ENCODE peak calls at places on chromosomes 2 and 18, in ten cellular contexts. A is activated naive CD8-positive, alpha-beta T cell treated with anti-CD3 and anti-CD28 coated beads, Interleukin-2, amount 10 ng/mL, durations not matched to agents 7 days and 5 days; D is stimulated activated CD4-positive, alpha-beta T cell treated with anti-CD3 and anti-CD28 coated beads, Interleukin-15, amount 100 ng/mL, for 1 hour; M is memory B cell; G is NCI-H1105; Y is GM04504; I is tibial nerve; L is mesendoderm; O is GM19239; S is H9. Q is an unnamed sample.

GRCh38 chr18:58989184-58989759 is 124.6 kb downstream of the ZNF532 start:
- DNase-seq in A (no peak), D (no peak), M (no peak), G (no peak), Y (no peak), I (no peak), L (no peak), O (no peak), S (no peak), Q (no peak)

GRCh38 chr2:217218269-217219140 is 358.6 kb upstream of the TNP1 start:
- DNase-seq in A (no peak), D (no peak), M (no peak), G (no peak), Y (peak; percentile 21), I (no peak), L (no peak), O (peak; percentile 9), S (no peak), Q (peak; percentile 56)

GRCh38 chr18:9637036-9637767 is 22.8 kb upstream of the PPP4R1 start:
- DNase-seq in A (no peak), D (no peak), M (no peak), G (no peak), Y (no peak), I (no peak), L (no peak), O (no peak), S (no peak), Q (no peak)

GRCh38 chr2:240629968-240630770 is 4.9 kb downstream of the GPR35 start:
- DNase-seq in A (no peak), D (no peak), M (no peak), G (no peak), Y (no peak), I (no peak), L (no peak), O (no peak), S (peak; percentile 20), Q (no peak)

GRCh38 chr18:56068030-56068671 is 480.2 kb upstream of the TCF4 start:
- DNase-seq in A (no peak), D (no peak), M (no peak), G (peak; percentile 4), Y (peak; percentile 53), I (no peak), L (peak; percentile 57), O (no peak), S (no peak), Q (peak; percentile 85)

GRCh38 chr2:134657650-134658250 is 61.0 kb downstream of the TMEM163 start:
- DNase-seq in A (no peak), D (no peak), M (no peak), G (no peak), Y (no peak), I (no peak), L (peak; percentile 52), O (no peak), S (peak; percentile 43), Q (no peak)

GRCh38 chr18:39825485-39825884 is 2129.5 kb upstream of the PIK3C3 start:
- DNase-seq in A (no peak), D (no peak), M (no peak), G (peak; percentile 73), Y (peak; percentile 4), I (no peak), L (no peak), O (no peak), S (no peak), Q (peak; percentile 68)

GRCh38 chr2:54574107-54574859 is 118.2 kb downstream of the SPTBN1 start:
- DNase-seq in A (peak; percentile 64), D (peak; percentile 31), M (no peak), G (peak; percentile 47), Y (no peak), I (no peak), L (no peak), O (no peak), S (no peak), Q (peak; percentile 57)

GRCh38 chr2:188114014-188114413 is 177.7 kb upstream of the GULP1 start:
- DNase-seq in A (no peak), D (no peak), M (no peak), G (no peak), Y (peak; percentile 25), I (no peak), L (peak; percentile 67), O (no peak), S (no peak), Q (no peak)

GRCh38 chr2:240795916-240796510 is 24.0 kb downstream of the KIF1A start:
- DNase-seq in A (peak; percentile 20), D (no peak), M (no peak), G (no peak), Y (no peak), I (no peak), L (no peak), O (no peak), S (no peak), Q (no peak)

GRCh38 chr2:12816379-12817306 is 99.9 kb downstream of the TRIB2 start:
- DNase-seq in A (no peak), D (no peak), M (no peak), G (no peak), Y (no peak), I (no peak), L (no peak), O (no peak), S (no peak), Q (peak; percentile 86)

GRCh38 chr2:84902526-84902925 is 2.9 kb upstream of the TMSB10 start:
- DNase-seq in A (no peak), D (no peak), M (no peak), G (no peak), Y (no peak), I (no peak), L (no peak), O (no peak), S (no peak), Q (no peak)

GRCh38 chr2:17539993-17540812 is at the start of gene VSNL1:
- DNase-seq in A (no peak), D (no peak), M (no peak), G (peak; percentile 89), Y (no peak), I (peak; percentile 39), L (peak; percentile 98), O (no peak), S (peak; percentile 97), Q (peak; percentile 95)

GRCh38 chr2:234245945-234246344 is 195.4 kb downstream of the SPP2 start:
- DNase-seq in A (no peak), D (no peak), M (no peak), G (no peak), Y (no peak), I (no peak), L (peak; percentile 4), O (no peak), S (no peak), Q (peak; percentile 83)

GRCh38 chr18:57780318-57781127 is 22.6 kb downstream of the ATP8B1 start:
- DNase-seq in A (no peak), D (no peak), M (no peak), G (peak; percentile 75), Y (peak; percentile 40), I (no peak), L (peak; percentile 62), O (no peak), S (no peak), Q (peak; percentile 62)

GRCh38 chr2:21422050-21422449 is 298.3 kb downstream of the TDRD15 start:
- DNase-seq in A (peak; percentile 32), D (no peak), M (no peak), G (no peak), Y (no peak), I (no peak), L (peak; percentile 78), O (no peak), S (peak; percentile 81), Q (peak; percentile 3)

GRCh38 chr18:55997156-55997561 is 409.2 kb upstream of the TCF4 start:
- DNase-seq in A (no peak), D (no peak), M (no peak), G (no peak), Y (no peak), I (no peak), L (peak; percentile 27), O (no peak), S (no peak), Q (peak; percentile 73)

GRCh38 chr2:126776255-126776654 is 120.3 kb downstream of the GYPC start:
- DNase-seq in A (no peak), D (no peak), M (no peak), G (no peak), Y (no peak), I (peak; percentile 6), L (no peak), O (no peak), S (no peak), Q (no peak)

GRCh38 chr2:134773372-134774073 is 54.7 kb upstream of the TMEM163 start:
- DNase-seq in A (no peak), D (no peak), M (no peak), G (no peak), Y (no peak), I (no peak), L (peak; percentile 91), O (no peak), S (peak; percentile 70), Q (no peak)

GRCh38 chr2:215137741-215138340 is 585 bp downstream of the ABCA12 start:
- DNase-seq in A (no peak), D (no peak), M (no peak), G (peak; percentile 1), Y (peak; percentile 17), I (no peak), L (no peak), O (no peak), S (no peak), Q (peak; percentile 93)

GRCh38 chr2:20562540-20563225 is 88.2 kb downstream of the HS1BP3 start:
- DNase-seq in A (no peak), D (no peak), M (no peak), G (no peak), Y (no peak), I (no peak), L (peak; percentile 83), O (no peak), S (peak; percentile 64), Q (no peak)

GRCh38 chr18:12862467-12862866 is 21.6 kb downstream of the PTPN2 start:
- DNase-seq in A (no peak), D (no peak), M (no peak), G (no peak), Y (no peak), I (no peak), L (peak; percentile 98), O (no peak), S (peak; percentile 95), Q (peak; percentile 90)

GRCh38 chr2:234863043-234863934 is 88.5 kb upstream of the SH3BP4 start:
- DNase-seq in A (no peak), D (no peak), M (no peak), G (peak; percentile 50), Y (peak; percentile 74), I (peak; percentile 27), L (peak; percentile 58), O (no peak), S (no peak), Q (peak; percentile 91)

GRCh38 chr2:45782968-45783367 is 131.5 kb downstream of the PRKCE start:
- DNase-seq in A (no peak), D (no peak), M (no peak), G (no peak), Y (no peak), I (no peak), L (no peak), O (no peak), S (no peak), Q (no peak)

GRCh38 chr2:88540346-88540745 is 86.9 kb downstream of the EIF2AK3 start:
- DNase-seq in A (no peak), D (no peak), M (no peak), G (no peak), Y (peak; percentile 26), I (no peak), L (no peak), O (no peak), S (no peak), Q (peak; percentile 90)

Q was measured in epithelial cell of esophagus.